ENCODE peak calls at places on chromosomes 3 and 15, in four cellular contexts. Q is AG04450, L is T47D, W is NCI-H510A treated with DMSO at 0.1 percent for 48 hours. O is an unnamed sample.

GRCh38 chr3:6452974-6453373 is 407.9 kb upstream of the GRM7 start:
- DNase-seq in Q (no peak), L (no peak), W (no peak), O (no peak)

GRCh38 chr3:194198938-194199337 is 63.0 kb downstream of the HES1 start:
- DNase-seq in Q (no peak), L (no peak), W (no peak), O (no peak)

GRCh38 chr15:95845862-95846515 is 484.5 kb upstream of the NR2F2 start:
- DNase-seq in Q (peak; percentile 42), L (no peak), W (peak; percentile 40), O (no peak)

GRCh38 chr3:70067860-70068479 is 68.4 kb downstream of the SAMMSON start:
- DNase-seq in Q (no peak), L (no peak), W (no peak), O (no peak)

GRCh38 chr3:87246662-87247061 is 19.6 kb downstream of the CHMP2B start:
- DNase-seq in Q (no peak), L (no peak), W (no peak), O (no peak)

GRCh38 chr15:88804257-88804656 is 1.0 kb downstream of the ACAN start:
- DNase-seq in Q (no peak), L (peak; percentile 33), W (no peak), O (no peak)

GRCh38 chr15:64634020-64634419 is 141.4 kb downstream of the RBPMS2 start:
- DNase-seq in Q (no peak), L (no peak), W (no peak), O (peak; percentile 45)

GRCh38 chr3:152786977-152787681 is 47.8 kb upstream of the P2RY1 start:
- DNase-seq in Q (no peak), L (no peak), W (no peak), O (no peak)

GRCh38 chr3:9549600-9549999 is 4.0 kb downstream of the LHFPL4 start:
- DNase-seq in Q (no peak), L (no peak), W (no peak), O (no peak)

GRCh38 chr3:190718691-190719090 is 143.8 kb downstream of the GMNC start:
- DNase-seq in Q (peak; percentile 61), L (no peak), W (no peak), O (peak; percentile 63)

GRCh38 chr15:80936288-80937078 is 53.1 kb downstream of the MESD start:
- DNase-seq in Q (no peak), L (no peak), W (no peak), O (no peak)

GRCh38 chr15:42608110-42608531 is 32.7 kb downstream of the STARD9 start:
- DNase-seq in Q (no peak), L (no peak), W (no peak), O (peak; percentile 20)

GRCh38 chr3:51434110-51434509 is 43.0 kb downstream of the RBM15B start:
- DNase-seq in Q (no peak), L (no peak), W (no peak), O (no peak)

GRCh38 chr15:43911235-43911661 is 84.4 kb downstream of the WDR76 start:
- DNase-seq in Q (peak; percentile 46), L (no peak), W (no peak), O (peak; percentile 97)

GRCh38 chr15:97661796-97662195 is 298.7 kb upstream of the ARRDC4 start:
- DNase-seq in Q (no peak), L (no peak), W (no peak), O (no peak)

GRCh38 chr3:159994182-159994581 is 5.5 kb downstream of the IL12A start:
- DNase-seq in Q (no peak), L (no peak), W (peak; percentile 10), O (no peak)

GRCh38 chr3:66053009-66053782 is 14.5 kb upstream of the MAGI1 start:
- DNase-seq in Q (no peak), L (no peak), W (no peak), O (no peak)

GRCh38 chr3:180036678-180037455 is at the start of gene PEX5L:
- DNase-seq in Q (no peak), L (peak; percentile 90), W (peak; percentile 82), O (peak; percentile 9)

GRCh38 chr3:194782767-194783404 is 97.2 kb downstream of the FAM43A start:
- DNase-seq in Q (no peak), L (no peak), W (peak; percentile 9), O (no peak)

GRCh38 chr15:50257206-50257735 is 8.3 kb downstream of the HDC start:
- DNase-seq in Q (no peak), L (no peak), W (no peak), O (no peak)

GRCh38 chr3:128878556-128879124 is 780 bp upstream of the ACAD9 start:
- DNase-seq in Q (no peak), L (no peak), W (peak; percentile 19), O (peak; percentile 20)

GRCh38 chr15:32838820-32839219 is 121.0 kb downstream of the GREM1 start:
- DNase-seq in Q (peak; percentile 59), L (no peak), W (peak; percentile 20), O (no peak)

GRCh38 chr3:190265795-190266194 is 56.5 kb downstream of the CLDN1 start:
- DNase-seq in Q (no peak), L (no peak), W (peak; percentile 23), O (peak; percentile 41)

GRCh38 chr3:119352863-119353527 is 58.8 kb downstream of the ARHGAP31 start:
- DNase-seq in Q (peak; percentile 51), L (no peak), W (no peak), O (peak; percentile 39)

GRCh38 chr3:99899603-99900002 is 81.9 kb downstream of the CMSS1 start:
- DNase-seq in Q (no peak), L (no peak), W (no peak), O (no peak)

GRCh38 chr3:151440940-151441339 is 19.9 kb downstream of the IGSF10 start:
- DNase-seq in Q (no peak), L (no peak), W (no peak), O (no peak)

GRCh38 chr3:189766416-189766815 is 135.2 kb downstream of the TP63 start:
- DNase-seq in Q (no peak), L (peak; percentile 33), W (no peak), O (no peak)

O was measured in astrocyte of the cerebellum.